ENCODE peak calls at places on chromosomes 12 and 14, in nine cellular contexts. One of them, this sample, is unnamed.

GRCh38 chr12:331287-331686 is 57.8 kb downstream of the KDM5A start:
- DNase-seq in CD8-positive, alpha-beta T cell: no peak
- DNase-seq in globus pallidus: no peak
- DNase-seq in left colon: no peak
- DNase-seq in nucleus accumbens: no peak
- DNase-seq in foreskin fibroblast: no peak
- DNase-seq in right cardiac atrium: no peak
- DNase-seq in NCI-H2081: no peak
- DNase-seq in chondrocyte: no peak
- DNase-seq in this sample: no peak

GRCh38 chr14:59126714-59127436 is 61.6 kb upstream of the DAAM1 start:
- DNase-seq in CD8-positive, alpha-beta T cell: no peak
- DNase-seq in globus pallidus: peak
- DNase-seq in left colon: no peak
- DNase-seq in nucleus accumbens: no peak
- DNase-seq in foreskin fibroblast: peak
- DNase-seq in right cardiac atrium: no peak
- DNase-seq in NCI-H2081: peak
- DNase-seq in chondrocyte: no peak
- DNase-seq in this sample: peak

GRCh38 chr12:115857923-115858322 is 419.6 kb downstream of the MED13L start:
- DNase-seq in CD8-positive, alpha-beta T cell: no peak
- DNase-seq in globus pallidus: no peak
- DNase-seq in left colon: no peak
- DNase-seq in nucleus accumbens: no peak
- DNase-seq in foreskin fibroblast: no peak
- DNase-seq in right cardiac atrium: peak
- DNase-seq in NCI-H2081: no peak
- DNase-seq in chondrocyte: no peak
- DNase-seq in this sample: no peak

GRCh38 chr12:3034067-3034750 is 43.0 kb upstream of the TSPAN9 start:
- DNase-seq in CD8-positive, alpha-beta T cell: no peak
- DNase-seq in globus pallidus: peak
- DNase-seq in left colon: peak
- DNase-seq in nucleus accumbens: peak
- DNase-seq in foreskin fibroblast: peak
- DNase-seq in right cardiac atrium: peak
- DNase-seq in NCI-H2081: peak
- DNase-seq in chondrocyte: no peak
- DNase-seq in this sample: no peak

GRCh38 chr12:115088328-115088994 is 404.5 kb upstream of the TBX3 start:
- DNase-seq in CD8-positive, alpha-beta T cell: no peak
- DNase-seq in globus pallidus: no peak
- DNase-seq in left colon: no peak
- DNase-seq in nucleus accumbens: no peak
- DNase-seq in foreskin fibroblast: peak
- DNase-seq in right cardiac atrium: peak
- DNase-seq in NCI-H2081: no peak
- DNase-seq in chondrocyte: no peak
- DNase-seq in this sample: no peak

GRCh38 chr14:31682768-31683167 is 121.6 kb downstream of the NUBPL start:
- DNase-seq in CD8-positive, alpha-beta T cell: no peak
- DNase-seq in globus pallidus: no peak
- DNase-seq in left colon: no peak
- DNase-seq in nucleus accumbens: no peak
- DNase-seq in foreskin fibroblast: no peak
- DNase-seq in right cardiac atrium: no peak
- DNase-seq in NCI-H2081: no peak
- DNase-seq in chondrocyte: no peak
- DNase-seq in this sample: no peak

GRCh38 chr12:6430124-6430989 is 14.4 kb upstream of the CD27 start:
- DNase-seq in CD8-positive, alpha-beta T cell: peak
- DNase-seq in globus pallidus: peak
- DNase-seq in left colon: peak
- DNase-seq in nucleus accumbens: peak
- DNase-seq in foreskin fibroblast: peak
- DNase-seq in right cardiac atrium: peak
- DNase-seq in NCI-H2081: no peak
- DNase-seq in chondrocyte: no peak
- DNase-seq in this sample: peak

GRCh38 chr14:87868920-87869319 is 124.1 kb downstream of the GALC start:
- DNase-seq in CD8-positive, alpha-beta T cell: no peak
- DNase-seq in globus pallidus: no peak
- DNase-seq in left colon: no peak
- DNase-seq in nucleus accumbens: no peak
- DNase-seq in foreskin fibroblast: no peak
- DNase-seq in right cardiac atrium: no peak
- DNase-seq in NCI-H2081: no peak
- DNase-seq in chondrocyte: no peak
- DNase-seq in this sample: no peak

GRCh38 chr14:23160924-23161522 is 22.4 kb downstream of the SLC7A8 start:
- DNase-seq in CD8-positive, alpha-beta T cell: no peak
- DNase-seq in globus pallidus: no peak
- DNase-seq in left colon: peak
- DNase-seq in nucleus accumbens: no peak
- DNase-seq in foreskin fibroblast: peak
- DNase-seq in right cardiac atrium: peak
- DNase-seq in NCI-H2081: no peak
- DNase-seq in chondrocyte: no peak
- DNase-seq in this sample: peak

GRCh38 chr12:89552376-89552775 is 26.5 kb upstream of the POC1B start:
- DNase-seq in CD8-positive, alpha-beta T cell: no peak
- DNase-seq in globus pallidus: no peak
- DNase-seq in left colon: no peak
- DNase-seq in nucleus accumbens: no peak
- DNase-seq in foreskin fibroblast: no peak
- DNase-seq in right cardiac atrium: no peak
- DNase-seq in NCI-H2081: no peak
- DNase-seq in chondrocyte: no peak
- DNase-seq in this sample: no peak

GRCh38 chr14:74160763-74161162 is 76.0 kb downstream of the LIN52 start:
- DNase-seq in CD8-positive, alpha-beta T cell: no peak
- DNase-seq in globus pallidus: no peak
- DNase-seq in left colon: no peak
- DNase-seq in nucleus accumbens: no peak
- DNase-seq in foreskin fibroblast: no peak
- DNase-seq in right cardiac atrium: no peak
- DNase-seq in NCI-H2081: no peak
- DNase-seq in chondrocyte: no peak
- DNase-seq in this sample: no peak

GRCh38 chr14:102764220-102764671 is 13.0 kb upstream of the TRAF3 start:
- DNase-seq in CD8-positive, alpha-beta T cell: no peak
- DNase-seq in globus pallidus: no peak
- DNase-seq in left colon: no peak
- DNase-seq in nucleus accumbens: no peak
- DNase-seq in foreskin fibroblast: no peak
- DNase-seq in right cardiac atrium: no peak
- DNase-seq in NCI-H2081: no peak
- DNase-seq in chondrocyte: no peak
- DNase-seq in this sample: no peak

GRCh38 chr12:101607894-101608293 is 13.1 kb downstream of the MYBPC1 start:
- DNase-seq in CD8-positive, alpha-beta T cell: no peak
- DNase-seq in globus pallidus: no peak
- DNase-seq in left colon: no peak
- DNase-seq in nucleus accumbens: no peak
- DNase-seq in foreskin fibroblast: no peak
- DNase-seq in right cardiac atrium: no peak
- DNase-seq in NCI-H2081: no peak
- DNase-seq in chondrocyte: no peak
- DNase-seq in this sample: no peak

GRCh38 chr14:49294736-49295135 is 291.4 kb downstream of the RPS29 start:
- DNase-seq in CD8-positive, alpha-beta T cell: no peak
- DNase-seq in globus pallidus: no peak
- DNase-seq in left colon: no peak
- DNase-seq in nucleus accumbens: no peak
- DNase-seq in foreskin fibroblast: no peak
- DNase-seq in right cardiac atrium: no peak
- DNase-seq in NCI-H2081: no peak
- DNase-seq in chondrocyte: no peak
- DNase-seq in this sample: no peak

GRCh38 chr12:10940389-10940788 is 1.3 kb upstream of the TAS2R14 start:
- DNase-seq in CD8-positive, alpha-beta T cell: no peak
- DNase-seq in globus pallidus: no peak
- DNase-seq in left colon: no peak
- DNase-seq in nucleus accumbens: no peak
- DNase-seq in foreskin fibroblast: peak
- DNase-seq in right cardiac atrium: no peak
- DNase-seq in NCI-H2081: no peak
- DNase-seq in chondrocyte: no peak
- DNase-seq in this sample: no peak

GRCh38 chr14:73426877-73427276 is 31.5 kb downstream of the NUMB start:
- DNase-seq in CD8-positive, alpha-beta T cell: no peak
- DNase-seq in globus pallidus: no peak
- DNase-seq in left colon: no peak
- DNase-seq in nucleus accumbens: no peak
- DNase-seq in foreskin fibroblast: no peak
- DNase-seq in right cardiac atrium: no peak
- DNase-seq in NCI-H2081: no peak
- DNase-seq in chondrocyte: no peak
- DNase-seq in this sample: no peak

GRCh38 chr12:3437986-3438385 is 53.0 kb upstream of the PRMT8 start:
- DNase-seq in CD8-positive, alpha-beta T cell: no peak
- DNase-seq in globus pallidus: no peak
- DNase-seq in left colon: no peak
- DNase-seq in nucleus accumbens: no peak
- DNase-seq in foreskin fibroblast: no peak
- DNase-seq in right cardiac atrium: no peak
- DNase-seq in NCI-H2081: no peak
- DNase-seq in chondrocyte: no peak
- DNase-seq in this sample: peak

GRCh38 chr12:67650127-67650495 is 1.6 kb downstream of the DYRK2 start:
- DNase-seq in CD8-positive, alpha-beta T cell: no peak
- DNase-seq in globus pallidus: peak
- DNase-seq in left colon: peak
- DNase-seq in nucleus accumbens: no peak
- DNase-seq in foreskin fibroblast: no peak
- DNase-seq in right cardiac atrium: peak
- DNase-seq in NCI-H2081: peak
- DNase-seq in chondrocyte: no peak
- DNase-seq in this sample: no peak

GRCh38 chr12:15208871-15209656 is 12.2 kb downstream of the RERG start:
- DNase-seq in CD8-positive, alpha-beta T cell: no peak
- DNase-seq in globus pallidus: no peak
- DNase-seq in left colon: no peak
- DNase-seq in nucleus accumbens: no peak
- DNase-seq in foreskin fibroblast: no peak
- DNase-seq in right cardiac atrium: peak
- DNase-seq in NCI-H2081: no peak
- DNase-seq in chondrocyte: no peak
- DNase-seq in this sample: no peak

GRCh38 chr12:32115404-32116104 is 8.9 kb downstream of the BICD1 start:
- DNase-seq in CD8-positive, alpha-beta T cell: no peak
- DNase-seq in globus pallidus: peak
- DNase-seq in left colon: peak
- DNase-seq in nucleus accumbens: peak
- DNase-seq in foreskin fibroblast: peak
- DNase-seq in right cardiac atrium: peak
- DNase-seq in NCI-H2081: peak
- DNase-seq in chondrocyte: no peak
- DNase-seq in this sample: peak

GRCh38 chr12:48882325-48882687 is 16.6 kb upstream of the RND1 start:
- DNase-seq in CD8-positive, alpha-beta T cell: no peak
- DNase-seq in globus pallidus: no peak
- DNase-seq in left colon: no peak
- DNase-seq in nucleus accumbens: no peak
- DNase-seq in foreskin fibroblast: peak
- DNase-seq in right cardiac atrium: peak
- DNase-seq in NCI-H2081: no peak
- DNase-seq in chondrocyte: no peak
- DNase-seq in this sample: no peak